ENCODE peak calls at places on chromosomes 13 and 19, in six cellular contexts. One of them, this sample, is unnamed. For H3K4me1 and H3K36me3, the result is how much of the 10 kb centered on the place peaks cover.

GRCh38 chr13:33683376-33683775 is 134.6 kb upstream of the RFC3 start:
- DNase-seq in K562: no peak
- DNase-seq in ovary: no peak
- DNase-seq in esophagus squamous epithelium: no peak
- DNase-seq in breast epithelium: no peak
- DNase-seq in adrenal gland: no peak
- DNase-seq in this sample: no peak

GRCh38 chr19:1281895-1282287 is 3.8 kb upstream of the EFNA2 start:
- DNase-seq in breast epithelium: no peak
- DNase-seq in K562: no peak
- DNase-seq in esophagus squamous epithelium: no peak
- DNase-seq in ovary: no peak
- DNase-seq in adrenal gland: no peak
- DNase-seq in this sample: no peak

GRCh38 chr19:277131-277530 is 14.1 kb downstream of the PLPP2 start:
- DNase-seq in ovary: no peak
- DNase-seq in K562: no peak
- DNase-seq in esophagus squamous epithelium: no peak
- DNase-seq in adrenal gland: no peak
- DNase-seq in breast epithelium: no peak
- DNase-seq in this sample: no peak

GRCh38 chr19:31066385-31066784 is 282.9 kb downstream of the TSHZ3 start:
- DNase-seq in K562: no peak
- DNase-seq in ovary: no peak
- DNase-seq in adrenal gland: no peak
- DNase-seq in breast epithelium: no peak
- DNase-seq in esophagus squamous epithelium: no peak
- DNase-seq in this sample: no peak

GRCh38 chr13:97339989-97340361 is 94.0 kb upstream of the RAP2A start:
- DNase-seq in ovary: no peak
- DNase-seq in breast epithelium: no peak
- DNase-seq in esophagus squamous epithelium: no peak
- DNase-seq in K562: no peak
- DNase-seq in adrenal gland: no peak
- DNase-seq in this sample: no peak

GRCh38 chr19:55088021-55088451 is 12.4 kb downstream of the EPS8L1 start:
- DNase-seq in esophagus squamous epithelium: no peak
- DNase-seq in K562: no peak
- DNase-seq in breast epithelium: no peak
- DNase-seq in ovary: no peak
- DNase-seq in adrenal gland: no peak
- DNase-seq in this sample: no peak

GRCh38 chr13:64680739-64681138 is 2549.4 kb downstream of the PCDH9 start:
- DNase-seq in esophagus squamous epithelium: no peak
- DNase-seq in adrenal gland: no peak
- DNase-seq in breast epithelium: no peak
- DNase-seq in K562: no peak
- DNase-seq in ovary: no peak
- DNase-seq in this sample: no peak

GRCh38 chr13:74306496-74306895 is 172.3 kb upstream of the KLF12 start:
- DNase-seq in breast epithelium: no peak
- DNase-seq in ovary: no peak
- DNase-seq in K562: no peak
- DNase-seq in esophagus squamous epithelium: no peak
- DNase-seq in adrenal gland: no peak
- DNase-seq in this sample: no peak

GRCh38 chr13:106100261-106100919 is 435.1 kb downstream of the EFNB2 start:
- DNase-seq in esophagus squamous epithelium: no peak
- DNase-seq in K562: no peak
- DNase-seq in breast epithelium: no peak
- DNase-seq in adrenal gland: no peak
- DNase-seq in ovary: no peak
- DNase-seq in this sample: no peak

GRCh38 chr13:73954808-73955207 is 179.4 kb downstream of the KLF12 start:
- DNase-seq in K562: no peak
- DNase-seq in ovary: no peak
- DNase-seq in adrenal gland: no peak
- DNase-seq in breast epithelium: no peak
- DNase-seq in esophagus squamous epithelium: no peak
- DNase-seq in this sample: no peak

GRCh38 chr13:110262494-110262893 is 44.5 kb downstream of the COL4A1 start:
- DNase-seq in adrenal gland: no peak
- DNase-seq in esophagus squamous epithelium: no peak
- DNase-seq in breast epithelium: no peak
- DNase-seq in K562: no peak
- DNase-seq in ovary: no peak
- DNase-seq in this sample: no peak

GRCh38 chr19:13210941-13211340 is 60.7 kb downstream of the IER2 start:
- DNase-seq in ovary: no peak
- DNase-seq in K562: no peak
- DNase-seq in esophagus squamous epithelium: no peak
- DNase-seq in breast epithelium: no peak
- DNase-seq in adrenal gland: no peak
- DNase-seq in this sample: no peak

GRCh38 chr13:38952827-38953226 is 37.8 kb downstream of the STOML3 start:
- DNase-seq in breast epithelium: no peak
- DNase-seq in K562: no peak
- DNase-seq in adrenal gland: no peak
- DNase-seq in ovary: no peak
- DNase-seq in esophagus squamous epithelium: no peak
- DNase-seq in this sample: no peak

GRCh38 chr19:3699071-3699740 is 1.1 kb downstream of the PIP5K1C start:
- DNase-seq in breast epithelium: no peak
- DNase-seq in adrenal gland: peak
- DNase-seq in esophagus squamous epithelium: no peak
- DNase-seq in K562: peak
- DNase-seq in ovary: peak
- DNase-seq in this sample: no peak

GRCh38 chr13:97328222-97328790 is 105.7 kb upstream of the RAP2A start:
- DNase-seq in ovary: peak
- DNase-seq in esophagus squamous epithelium: no peak
- DNase-seq in breast epithelium: peak
- DNase-seq in adrenal gland: peak
- DNase-seq in K562: no peak
- DNase-seq in this sample: no peak

GRCh38 chr19:47741544-47742125 is 3.7 kb upstream of the NOP53 start:
- DNase-seq in K562: no peak
- DNase-seq in adrenal gland: no peak
- DNase-seq in ovary: no peak
- DNase-seq in breast epithelium: no peak
- DNase-seq in esophagus squamous epithelium: no peak
- DNase-seq in this sample: no peak

GRCh38 chr13:79508224-79508961 is 27.4 kb downstream of the NDFIP2 start:
- DNase-seq in K562: no peak
- DNase-seq in breast epithelium: no peak
- DNase-seq in adrenal gland: no peak
- DNase-seq in esophagus squamous epithelium: no peak
- DNase-seq in ovary: no peak
- DNase-seq in this sample: no peak

GRCh38 chr13:31761951-31762350 is 22.6 kb downstream of the RXFP2 start:
- DNase-seq in adrenal gland: no peak
- DNase-seq in breast epithelium: no peak
- DNase-seq in esophagus squamous epithelium: no peak
- DNase-seq in K562: no peak
- DNase-seq in ovary: no peak
- DNase-seq in this sample: no peak

GRCh38 chr13:32585625-32586021 is 629 bp upstream of the PDS5B start:
- DNase-seq in breast epithelium: no peak
- DNase-seq in ovary: peak
- DNase-seq in adrenal gland: peak
- DNase-seq in esophagus squamous epithelium: no peak
- DNase-seq in K562: no peak
- DNase-seq in this sample: no peak

GRCh38 chr13:93709511-93710244 is 483.1 kb downstream of the GPC6 start:
- DNase-seq in esophagus squamous epithelium: no peak
- DNase-seq in K562: no peak
- DNase-seq in breast epithelium: no peak
- DNase-seq in adrenal gland: no peak
- DNase-seq in ovary: no peak
- DNase-seq in this sample: no peak

GRCh38 chr19:36099166-36099785 is 11.7 kb upstream of the OVOL3 start:
- DNase-seq in breast epithelium: no peak
- DNase-seq in adrenal gland: no peak
- DNase-seq in esophagus squamous epithelium: no peak
- DNase-seq in ovary: no peak
- DNase-seq in K562: no peak
- DNase-seq in this sample: no peak

GRCh38 chr13:60398438-60398891 is 1.4 kb downstream of the TDRD3 start:
- DNase-seq in ovary: no peak
- DNase-seq in adrenal gland: no peak
- DNase-seq in esophagus squamous epithelium: no peak
- DNase-seq in K562: no peak
- DNase-seq in breast epithelium: no peak
- DNase-seq in this sample: no peak

DNA sequence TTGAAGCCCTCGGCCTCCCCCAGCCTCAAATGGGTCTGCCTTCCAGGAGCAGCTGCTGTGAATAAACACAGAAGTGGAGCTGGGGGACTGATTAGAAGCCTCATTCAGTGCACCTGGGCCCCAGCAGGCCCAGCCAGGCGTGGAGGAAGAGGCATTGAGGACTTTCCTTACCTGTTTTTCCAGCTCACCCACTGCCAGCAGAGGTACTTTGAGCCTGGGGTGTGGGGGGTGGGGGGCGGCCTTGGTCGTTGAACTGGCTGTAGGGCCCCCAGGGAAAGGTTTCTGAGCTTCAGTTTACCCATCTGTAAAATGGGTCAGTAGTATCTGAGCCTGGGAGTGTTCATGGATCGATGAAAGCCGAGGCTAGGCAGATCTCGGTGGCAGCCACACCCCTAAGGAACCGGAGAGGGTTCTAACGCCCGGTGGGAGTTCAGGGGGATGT is 1.5 kb downstream of the CERS4 start:
- DNase-seq in esophagus squamous epithelium: no peak
- DNase-seq in adrenal gland: no peak
- DNase-seq in K562: no peak
- DNase-seq in breast epithelium: no peak
- DNase-seq in ovary: no peak
- DNase-seq in this sample: no peak
- H3K4me1 ChIP-seq in esophagus squamous epithelium: under half
- H3K4me1 ChIP-seq in adrenal gland: under half
- H3K4me1 ChIP-seq in K562: under half
- H3K4me1 ChIP-seq in breast epithelium: under half
- H3K4me1 ChIP-seq in ovary: under half
- H3K4me1 ChIP-seq in this sample: under half

DNA sequence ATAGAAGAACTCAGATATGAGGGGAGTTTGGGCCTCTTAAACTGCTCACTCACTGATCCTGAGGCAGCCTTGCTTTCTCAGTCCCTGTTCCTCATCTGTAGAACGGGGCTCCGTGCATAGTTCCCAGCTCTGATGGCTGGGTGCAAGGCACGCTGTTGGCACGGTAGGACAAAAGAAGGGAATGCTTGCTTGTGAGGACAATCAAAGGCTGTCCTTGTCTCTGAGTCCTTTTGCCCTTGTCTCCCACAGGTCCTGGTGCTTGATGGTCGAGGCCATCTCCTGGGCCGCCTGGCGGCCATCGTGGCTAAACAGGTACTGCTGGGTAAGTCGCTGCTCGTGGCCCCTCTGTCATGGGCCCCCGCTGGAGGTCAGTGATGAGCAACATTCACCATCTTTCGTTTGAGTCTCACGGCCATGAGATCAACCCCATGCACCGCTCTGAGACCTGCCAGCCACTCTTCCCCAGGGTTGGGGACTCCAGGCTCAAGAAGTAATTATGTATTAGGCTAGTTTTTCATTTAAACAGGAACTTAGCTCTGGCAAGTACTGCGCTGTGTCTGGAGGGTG is 2.3 kb downstream of the RPL13A start:
- DNase-seq in adrenal gland: peak
- DNase-seq in esophagus squamous epithelium: no peak
- DNase-seq in breast epithelium: no peak
- DNase-seq in K562: peak
- DNase-seq in ovary: no peak
- DNase-seq in this sample: no peak
- TF ChIP-seq POLR2A in adrenal gland: no peak
- TF ChIP-seq POLR2A in esophagus squamous epithelium: no peak
- TF ChIP-seq POLR2A in breast epithelium: no peak
- TF ChIP-seq POLR2A in K562: peak
- TF ChIP-seq POLR2A in ovary: no peak
- TF ChIP-seq POLR2A in this sample: no peak

GRCh38 chr19:16846901-16847300 is 17.7 kb downstream of the SIN3B start:
- DNase-seq in ovary: no peak
- DNase-seq in adrenal gland: no peak
- DNase-seq in breast epithelium: no peak
- DNase-seq in esophagus squamous epithelium: no peak
- DNase-seq in K562: no peak
- DNase-seq in this sample: no peak
- H3K36me3 ChIP-seq in ovary: under half
- H3K36me3 ChIP-seq in adrenal gland: half or more
- H3K36me3 ChIP-seq in breast epithelium: under half
- H3K36me3 ChIP-seq in esophagus squamous epithelium: under half
- H3K36me3 ChIP-seq in K562: half or more
- H3K36me3 ChIP-seq in this sample: under half

GRCh38 chr19:18657590-18658365 is 20.9 kb downstream of the KLHL26 start:
- DNase-seq in K562: peak
- DNase-seq in ovary: peak
- DNase-seq in breast epithelium: no peak
- DNase-seq in adrenal gland: peak
- DNase-seq in esophagus squamous epithelium: no peak
- DNase-seq in this sample: no peak

GRCh38 chr19:18660051-18660910 is 23.2 kb upstream of the CRTC1 start:
- DNase-seq in K562: peak
- DNase-seq in adrenal gland: peak
- DNase-seq in esophagus squamous epithelium: no peak
- DNase-seq in ovary: no peak
- DNase-seq in breast epithelium: no peak
- DNase-seq in this sample: no peak

GRCh38 chr19:18658366-18658855 is 21.6 kb downstream of the KLHL26 start:
- DNase-seq in adrenal gland: no peak
- DNase-seq in ovary: no peak
- DNase-seq in K562: no peak
- DNase-seq in esophagus squamous epithelium: no peak
- DNase-seq in breast epithelium: no peak
- DNase-seq in this sample: no peak

GRCh38 chr19:18660939-18661338 is 22.5 kb upstream of the CRTC1 start:
- DNase-seq in ovary: no peak
- DNase-seq in esophagus squamous epithelium: no peak
- DNase-seq in breast epithelium: no peak
- DNase-seq in K562: no peak
- DNase-seq in adrenal gland: no peak
- DNase-seq in this sample: no peak

DNA sequence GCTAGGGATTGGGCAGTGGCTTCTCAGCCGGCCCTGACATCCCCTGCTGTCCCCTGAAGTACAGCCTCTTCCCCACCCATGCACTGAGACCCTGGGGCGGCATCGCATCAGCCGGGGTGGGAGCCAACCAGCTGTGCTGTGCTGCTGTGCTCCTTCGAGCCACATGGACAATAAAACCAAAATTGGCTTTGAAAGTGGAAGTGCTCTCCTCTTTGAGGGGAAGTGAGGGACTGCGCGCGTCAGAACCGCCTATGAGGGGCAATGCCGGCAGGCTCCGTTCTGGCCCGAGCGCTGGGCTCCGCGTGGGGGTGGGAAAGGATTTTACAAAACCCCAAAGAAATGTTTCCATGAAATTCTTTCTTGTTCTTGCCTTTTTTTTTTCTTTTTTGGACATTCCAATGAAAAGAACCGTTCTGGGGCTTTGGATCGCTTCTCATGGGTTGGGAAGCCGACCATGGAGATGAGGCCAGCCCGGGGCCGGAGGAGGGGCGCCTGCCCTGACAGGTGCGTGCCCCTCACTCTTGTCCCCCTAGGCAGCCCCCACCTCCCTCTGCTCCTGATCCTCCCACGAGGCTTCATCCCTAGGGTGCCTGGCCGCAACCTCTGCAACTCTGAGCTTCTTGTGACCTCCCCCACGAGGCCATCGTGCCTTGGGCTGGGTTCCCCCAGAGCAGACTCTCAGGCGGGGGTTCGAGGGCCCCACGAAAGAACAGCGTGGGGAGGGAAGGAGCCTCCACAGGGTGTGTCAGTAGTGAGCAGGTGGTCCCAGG is 22.6 kb downstream of the KLHL26 start:
- DNase-seq in ovary: no peak
- DNase-seq in adrenal gland: no peak
- DNase-seq in esophagus squamous epithelium: no peak
- DNase-seq in K562: no peak
- DNase-seq in breast epithelium: no peak
- DNase-seq in this sample: no peak
- H3K4me1 ChIP-seq in ovary: under half
- H3K4me1 ChIP-seq in adrenal gland: half or more
- H3K4me1 ChIP-seq in esophagus squamous epithelium: under half
- H3K4me1 ChIP-seq in K562: under half
- H3K4me1 ChIP-seq in breast epithelium: under half
- H3K4me1 ChIP-seq in this sample: under half

This sample was measured in right lobe of liver.